ENCODE peak calls at places on chromosomes 5 and 9, in five cellular contexts. Y, L, R, P and I are unnamed samples.
A peak's percentile ranks its signal among the peaks of the same experiment; 100 is the strongest.

GRCh38 chr5:59146729-59147128 is 563.9 kb downstream of the RAB3C start:
- DNase-seq in P (no peak), L (no peak), R (no peak), Y (peak; percentile 8), I (no peak)

GRCh38 chr5:128536861-128537305 is 1.2 kb downstream of the FBN2 start:
- DNase-seq in R (peak; percentile 65), L (no peak), Y (no peak), P (no peak), I (no peak)

GRCh38 chr5:77423022-77423750 is 68.9 kb downstream of the WDR41 start:
- DNase-seq in R (no peak), Y (no peak), P (no peak), L (no peak), I (no peak)

GRCh38 chr5:18975624-18976023 is 1012.4 kb downstream of the CDH18 start:
- DNase-seq in L (no peak), P (no peak), Y (no peak), R (no peak), I (no peak)

GRCh38 chr5:3197699-3198098 is 397.9 kb upstream of the IRX1 start:
- DNase-seq in Y (no peak), P (no peak), L (no peak), R (peak; percentile 48), I (no peak)

GRCh38 chr5:131196331-131196730 is 25.6 kb downstream of the LYRM7 start:
- DNase-seq in Y (no peak), P (no peak), R (no peak), L (no peak), I (no peak)

GRCh38 chr9:18824095-18824666 is 208.8 kb downstream of the SAXO1 start:
- DNase-seq in P (no peak), L (no peak), R (peak; percentile 49), Y (no peak), I (no peak)

GRCh38 chr5:160635046-160635445 is 213.4 kb downstream of the PTTG1 start:
- DNase-seq in P (no peak), Y (peak; percentile 9), R (peak; percentile 30), L (no peak), I (no peak)

GRCh38 chr5:126137771-126138474 is 285.3 kb upstream of the GRAMD2B start:
- DNase-seq in P (no peak), Y (no peak), R (no peak), L (no peak), I (no peak)

GRCh38 chr9:95438958-95439357 is 77.8 kb downstream of the PTCH1 start:
- DNase-seq in Y (no peak), P (no peak), R (no peak), L (no peak), I (no peak)

GRCh38 chr5:168931638-168932345 is 352.6 kb upstream of the PANK3 start:
- DNase-seq in R (peak; percentile 36), P (no peak), L (no peak), Y (peak; percentile 95), I (no peak)

GRCh38 chr9:132857031-132857430 is 21.1 kb downstream of the AK8 start:
- DNase-seq in P (peak; percentile 68), R (peak; percentile 76), L (no peak), Y (peak; percentile 12), I (no peak)

GRCh38 chr5:27137329-27137728 is 98.9 kb upstream of the CDH9 start:
- DNase-seq in R (no peak), L (no peak), Y (no peak), P (no peak), I (no peak)

DNA sequence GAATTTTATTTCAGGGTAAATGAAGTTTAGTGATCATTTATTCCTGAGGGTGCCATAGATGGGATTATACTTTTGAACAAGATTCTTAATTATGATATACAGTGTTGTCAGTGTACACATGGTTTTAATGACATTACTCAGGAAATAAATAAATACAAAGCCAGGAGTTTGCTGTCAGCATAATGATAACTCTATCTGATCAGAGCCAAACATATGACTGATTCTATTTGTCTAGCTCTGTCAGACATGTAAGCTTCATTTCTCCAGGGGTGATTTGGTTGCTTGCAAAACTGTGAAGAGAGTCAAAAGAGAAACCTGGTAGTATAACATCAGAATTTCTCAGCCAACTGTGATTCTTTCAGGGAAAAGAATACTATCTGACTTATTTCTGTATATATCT is 1425.8 kb upstream of the C9orf72 start:
- DNase-seq in R (no peak), L (no peak), Y (no peak), P (no peak), I (no peak)
- TF ChIP-seq CTCF in R (no peak), L (no peak), Y (no peak), P (no peak), I (no peak)

GRCh38 chr9:137096785-137097546 is 10.2 kb downstream of the MAN1B1 start:
- DNase-seq in L (no peak), P (no peak), Y (peak; percentile 75), R (no peak), I (no peak)

GRCh38 chr9:137097761-137098462 is 11.1 kb downstream of the MAN1B1 start:
- DNase-seq in L (no peak), R (no peak), Y (no peak), P (no peak), I (no peak)

GRCh38 chr9:137099231-137099630 is 12.4 kb downstream of the MAN1B1 start:
- DNase-seq in P (no peak), R (no peak), Y (no peak), L (no peak), I (no peak)

GRCh38 chr9:137095664-137096517 is 9.1 kb downstream of the MAN1B1 start:
- DNase-seq in Y (peak; percentile 74), P (no peak), R (no peak), L (peak; percentile 53), I (peak; percentile 73)
- TF ChIP-seq CTCF in Y (peak; percentile 22), P (no peak), R (no peak), L (peak; percentile 78), I (peak; percentile 54)

GRCh38 chr5:150777685-150778084 is 872 bp upstream of the SMIM3 start:
- DNase-seq in R (no peak), P (no peak), Y (peak; percentile 14), L (no peak), I (no peak)

GRCh38 chr5:150779397-150780179 is 1.0 kb downstream of the SMIM3 start:
- DNase-seq in R (no peak), P (no peak), Y (peak; percentile 81), L (no peak), I (no peak)

GRCh38 chr5:150778103-150778516 is 447 bp upstream of the SMIM3 start:
- DNase-seq in P (no peak), L (no peak), Y (no peak), R (no peak), I (no peak)

GRCh38 chr5:150780180-150780692 is 1.7 kb downstream of the SMIM3 start:
- DNase-seq in R (no peak), Y (peak; percentile 86), P (peak; percentile 67), L (peak; percentile 56), I (peak; percentile 25)

DNA sequence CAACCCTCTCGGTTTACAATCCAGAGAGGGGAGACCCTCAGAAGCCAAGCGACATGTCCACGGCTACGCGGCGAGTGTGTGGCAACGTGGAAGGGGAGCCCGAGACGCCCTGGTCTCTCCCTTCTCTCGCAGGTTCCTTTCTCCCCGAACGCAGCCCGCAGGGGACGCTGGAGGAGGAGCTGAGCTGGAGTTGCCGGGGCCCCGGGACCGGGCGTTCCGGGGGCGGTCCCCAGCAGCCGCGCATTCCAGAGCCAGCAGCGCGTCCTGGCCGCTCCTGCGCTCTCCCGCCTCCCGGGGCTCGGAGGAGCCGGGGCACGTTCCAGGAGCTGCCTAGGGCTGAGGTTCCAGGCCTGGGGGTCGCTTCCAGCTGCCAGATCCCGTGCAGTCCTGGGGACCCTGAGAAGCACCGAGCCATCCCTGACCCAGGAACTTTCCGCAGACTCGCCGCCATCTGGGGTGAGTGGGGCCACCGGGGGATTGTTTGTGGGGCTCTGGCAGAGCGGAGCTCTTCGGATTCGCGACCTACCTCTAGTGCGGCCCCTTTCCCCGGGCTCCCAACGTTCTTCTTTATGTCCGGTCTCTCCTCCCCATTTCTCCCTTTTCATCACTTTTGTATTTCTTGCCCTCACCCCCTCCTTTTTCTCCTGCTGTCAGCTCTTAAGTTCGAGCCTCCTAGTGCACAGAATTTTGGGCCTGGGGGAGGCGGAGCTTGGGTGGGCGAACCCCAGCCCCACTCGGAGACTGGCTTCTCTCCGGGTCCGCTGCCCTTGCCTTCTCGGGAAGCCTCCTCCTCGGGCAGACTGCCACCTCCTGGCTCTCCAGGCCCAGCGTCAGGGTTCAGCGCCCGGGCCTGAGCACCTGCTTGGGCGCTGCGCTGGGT is at the start of gene SMIM3:
- DNase-seq in P (peak; percentile 91), Y (peak; percentile 80), R (peak; percentile 90), L (no peak), I (peak; percentile 53)
- TF ChIP-seq CTCF in P (peak; percentile 4), Y (peak; percentile 59), R (peak; percentile 61), L (peak; percentile 45), I (peak; percentile 19)

GRCh38 chr9:114503522-114504340 is 1.5 kb downstream of the WHRN start:
- DNase-seq in L (no peak), R (no peak), Y (no peak), P (no peak), I (no peak)

GRCh38 chr9:114506082-114506390 is 763 bp upstream of the WHRN start:
- DNase-seq in Y (no peak), L (no peak), P (no peak), R (no peak), I (no peak)

GRCh38 chr9:114504341-114505186 is 709 bp downstream of the WHRN start:
- DNase-seq in Y (no peak), R (peak; percentile 72), L (no peak), P (peak; percentile 68), I (peak; percentile 51)

GRCh38 chr9:114505187-114506081 is at the start of gene WHRN:
- DNase-seq in L (no peak), P (peak; percentile 92), R (peak; percentile 98), Y (peak; percentile 85), I (peak; percentile 86)

GRCh38 chr9:114507726-114508125 is 2.5 kb upstream of the WHRN start:
- DNase-seq in L (no peak), Y (peak; percentile 59), R (peak; percentile 53), P (no peak), I (no peak)
- TF ChIP-seq CTCF in L (peak; percentile 39), Y (peak; percentile 35), R (peak; percentile 44), P (no peak), I (peak; percentile 40)

GRCh38 chr5:111223790-111224560 is at the start of gene CAMK4:
- DNase-seq in L (no peak), R (peak; percentile 86), P (peak; percentile 68), Y (peak; percentile 40), I (peak; percentile 21)
- TF ChIP-seq CTCF in L (no peak), R (no peak), P (no peak), Y (no peak), I (no peak)

DNA sequence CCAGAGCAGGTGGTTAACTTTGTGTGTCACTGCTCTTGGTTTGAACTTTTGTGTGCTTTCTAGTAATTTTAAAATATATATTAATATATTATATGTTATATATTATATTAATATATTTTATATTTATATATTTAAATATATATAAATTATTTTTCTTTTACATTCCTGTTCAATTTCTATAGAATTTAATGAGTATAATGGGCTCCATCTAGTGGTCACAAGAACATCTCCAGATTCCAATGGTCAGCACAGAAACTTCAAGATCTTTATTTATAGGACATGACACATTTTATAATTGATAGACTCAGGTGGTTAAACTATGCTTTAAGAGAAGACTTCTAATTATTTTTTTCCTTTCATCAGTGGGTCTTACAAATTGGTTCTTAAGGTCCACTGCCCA is 39.1 kb downstream of the COL23A1 start:
- DNase-seq in L (no peak), P (no peak), Y (peak; percentile 54), R (no peak), I (no peak)
- TF ChIP-seq CTCF in L (no peak), P (peak; percentile 58), Y (peak; percentile 29), R (peak; percentile 84), I (peak; percentile 13)

GRCh38 chr9:6055213-6055612 is 39.8 kb upstream of the RANBP6 start:
- DNase-seq in L (peak; percentile 80), R (peak; percentile 87), Y (peak; percentile 98), P (no peak), I (no peak)
- TF ChIP-seq CTCF in L (peak; percentile 51), R (peak; percentile 75), Y (peak; percentile 76), P (peak; percentile 68), I (peak; percentile 41)